ENCODE peak calls at places on chromosomes 2 and 18, in seven cellular contexts. One of them, this sample, is unnamed.

GRCh38 chr2:105671156-105671555 is 73.6 kb upstream of the NCK2 start:
- DNase-seq in mesendoderm: no peak
- DNase-seq in H1: no peak
- DNase-seq in neuronal stem cell: no peak
- DNase-seq in IMR-90: peak
- DNase-seq in mesenchymal stem cell: no peak
- DNase-seq in trophoblast cell: no peak
- DNase-seq in this sample: no peak

GRCh38 chr2:49224426-49225010 is 70.2 kb upstream of the FSHR start:
- DNase-seq in mesendoderm: no peak
- DNase-seq in H1: no peak
- DNase-seq in neuronal stem cell: no peak
- DNase-seq in IMR-90: no peak
- DNase-seq in mesenchymal stem cell: no peak
- DNase-seq in trophoblast cell: no peak
- DNase-seq in this sample: no peak

GRCh38 chr2:143431316-143431715 is 302.1 kb downstream of the ARHGAP15 start:
- DNase-seq in mesendoderm: no peak
- DNase-seq in H1: no peak
- DNase-seq in neuronal stem cell: no peak
- DNase-seq in IMR-90: peak
- DNase-seq in mesenchymal stem cell: peak
- DNase-seq in trophoblast cell: no peak
- DNase-seq in this sample: no peak

GRCh38 chr2:10568721-10569432 is 120.8 kb upstream of the ODC1 start:
- DNase-seq in mesendoderm: no peak
- DNase-seq in H1: no peak
- DNase-seq in neuronal stem cell: no peak
- DNase-seq in IMR-90: no peak
- DNase-seq in mesenchymal stem cell: no peak
- DNase-seq in trophoblast cell: no peak
- DNase-seq in this sample: no peak

GRCh38 chr2:58428553-58429284 is 187.6 kb upstream of the FANCL start:
- DNase-seq in mesendoderm: peak
- DNase-seq in H1: peak
- DNase-seq in neuronal stem cell: peak
- DNase-seq in IMR-90: no peak
- DNase-seq in mesenchymal stem cell: peak
- DNase-seq in trophoblast cell: no peak
- DNase-seq in this sample: peak

GRCh38 chr2:9656270-9656766 is 25.5 kb upstream of the YWHAQ start:
- DNase-seq in mesendoderm: peak
- DNase-seq in H1: no peak
- DNase-seq in neuronal stem cell: no peak
- DNase-seq in IMR-90: peak
- DNase-seq in mesenchymal stem cell: peak
- DNase-seq in trophoblast cell: peak
- DNase-seq in this sample: no peak

GRCh38 chr2:120526047-120526562 is 180.2 kb downstream of the INHBB start:
- DNase-seq in mesendoderm: no peak
- DNase-seq in H1: no peak
- DNase-seq in neuronal stem cell: no peak
- DNase-seq in IMR-90: no peak
- DNase-seq in mesenchymal stem cell: no peak
- DNase-seq in trophoblast cell: no peak
- DNase-seq in this sample: no peak

GRCh38 chr18:3037423-3037915 is 24.5 kb upstream of the LPIN2 start:
- DNase-seq in mesendoderm: peak
- DNase-seq in H1: no peak
- DNase-seq in neuronal stem cell: no peak
- DNase-seq in IMR-90: peak
- DNase-seq in mesenchymal stem cell: peak
- DNase-seq in trophoblast cell: peak
- DNase-seq in this sample: no peak

GRCh38 chr2:59066787-59067399 is 825.8 kb upstream of the FANCL start:
- DNase-seq in mesendoderm: no peak
- DNase-seq in H1: no peak
- DNase-seq in neuronal stem cell: no peak
- DNase-seq in IMR-90: no peak
- DNase-seq in mesenchymal stem cell: no peak
- DNase-seq in trophoblast cell: peak
- DNase-seq in this sample: no peak

GRCh38 chr2:126657636-126658315 is 1.8 kb downstream of the GYPC start:
- DNase-seq in mesendoderm: peak
- DNase-seq in H1: peak
- DNase-seq in neuronal stem cell: peak
- DNase-seq in IMR-90: peak
- DNase-seq in mesenchymal stem cell: peak
- DNase-seq in trophoblast cell: no peak
- DNase-seq in this sample: peak

GRCh38 chr2:143684731-143685364 is 555.6 kb downstream of the ARHGAP15 start:
- DNase-seq in mesendoderm: no peak
- DNase-seq in H1: no peak
- DNase-seq in neuronal stem cell: no peak
- DNase-seq in IMR-90: no peak
- DNase-seq in mesenchymal stem cell: no peak
- DNase-seq in trophoblast cell: no peak
- DNase-seq in this sample: no peak

GRCh38 chr2:194545978-194546377 is 1111.0 kb upstream of the SLC39A10 start:
- DNase-seq in mesendoderm: peak
- DNase-seq in H1: no peak
- DNase-seq in neuronal stem cell: no peak
- DNase-seq in IMR-90: no peak
- DNase-seq in mesenchymal stem cell: no peak
- DNase-seq in trophoblast cell: no peak
- DNase-seq in this sample: no peak

GRCh38 chr2:11647834-11648600 is 22.0 kb downstream of the NTSR2 start:
- DNase-seq in mesendoderm: peak
- DNase-seq in H1: no peak
- DNase-seq in neuronal stem cell: no peak
- DNase-seq in IMR-90: no peak
- DNase-seq in mesenchymal stem cell: peak
- DNase-seq in trophoblast cell: no peak
- DNase-seq in this sample: no peak

GRCh38 chr2:113041871-113042270 is 10.8 kb downstream of the IL36B start:
- DNase-seq in mesendoderm: peak
- DNase-seq in H1: no peak
- DNase-seq in neuronal stem cell: no peak
- DNase-seq in IMR-90: no peak
- DNase-seq in mesenchymal stem cell: no peak
- DNase-seq in trophoblast cell: peak
- DNase-seq in this sample: no peak

GRCh38 chr2:158599609-158600008 is 142.9 kb downstream of the PKP4 start:
- DNase-seq in mesendoderm: peak
- DNase-seq in H1: no peak
- DNase-seq in neuronal stem cell: no peak
- DNase-seq in IMR-90: no peak
- DNase-seq in mesenchymal stem cell: no peak
- DNase-seq in trophoblast cell: no peak
- DNase-seq in this sample: no peak

GRCh38 chr2:110871637-110872036 is 139.3 kb downstream of the ACOXL start:
- DNase-seq in mesendoderm: no peak
- DNase-seq in H1: no peak
- DNase-seq in neuronal stem cell: no peak
- DNase-seq in IMR-90: no peak
- DNase-seq in mesenchymal stem cell: no peak
- DNase-seq in trophoblast cell: no peak
- DNase-seq in this sample: no peak

DNA sequence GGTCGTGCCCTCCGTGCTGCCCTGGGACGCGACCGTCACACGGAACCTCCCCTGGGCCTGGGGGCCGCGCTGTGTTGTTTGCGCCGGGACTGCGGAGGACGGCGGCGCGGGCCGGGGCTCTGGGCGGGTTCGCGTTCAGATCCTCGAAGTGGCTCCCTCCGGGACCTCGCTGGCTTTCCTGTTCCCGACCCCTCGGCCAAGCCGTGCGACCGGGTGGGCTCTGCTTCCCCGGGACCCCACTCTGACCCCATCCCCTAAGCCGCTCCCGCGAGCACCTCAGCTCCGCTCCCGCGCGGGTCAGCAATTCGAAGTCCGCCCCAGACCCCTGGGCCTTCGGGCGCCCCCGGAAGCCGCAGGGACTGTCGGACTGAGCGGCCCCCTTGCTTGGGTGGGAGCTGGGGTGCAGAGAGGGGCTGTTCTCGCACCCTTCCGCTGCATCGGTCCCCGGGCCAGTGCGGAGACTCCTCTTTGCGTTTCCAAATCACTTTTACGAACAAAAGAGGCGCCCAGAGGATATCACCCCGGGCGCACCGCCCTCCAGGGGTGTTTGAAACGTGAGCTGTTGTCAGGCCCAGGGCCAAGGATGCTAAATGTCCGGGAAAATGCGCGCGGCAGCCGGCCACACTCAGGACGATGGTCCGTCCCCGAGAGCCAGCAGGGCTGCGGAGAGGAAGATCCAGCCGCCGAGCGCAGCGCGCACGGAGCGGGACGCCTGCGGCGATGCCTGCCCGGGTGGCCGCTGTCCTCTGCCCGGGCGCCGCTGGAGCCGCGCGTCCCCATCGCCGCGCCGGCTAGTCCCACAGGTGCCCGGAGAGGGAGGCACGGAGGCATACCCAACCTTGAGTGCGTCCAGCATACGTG is 73.5 kb downstream of the ZCCHC2 start:
- DNase-seq in mesendoderm: no peak
- DNase-seq in H1: no peak
- DNase-seq in neuronal stem cell: no peak
- DNase-seq in IMR-90: no peak
- DNase-seq in mesenchymal stem cell: peak
- DNase-seq in trophoblast cell: peak
- DNase-seq in this sample: no peak
- H3K4me2 ChIP-seq in mesendoderm: peak
- H3K4me2 ChIP-seq in H1: peak
- H3K4me2 ChIP-seq in neuronal stem cell: peak
- H3K4me2 ChIP-seq in IMR-90: peak
- H3K4me2 ChIP-seq in mesenchymal stem cell: peak
- H3K4me2 ChIP-seq in trophoblast cell: peak
- H3K4me2 ChIP-seq in this sample: peak

GRCh38 chr2:233234996-233235395 is 16.5 kb upstream of the ATG16L1 start:
- DNase-seq in mesendoderm: no peak
- DNase-seq in H1: no peak
- DNase-seq in neuronal stem cell: no peak
- DNase-seq in IMR-90: no peak
- DNase-seq in mesenchymal stem cell: no peak
- DNase-seq in trophoblast cell: peak
- DNase-seq in this sample: no peak
- H3K18ac ChIP-seq in mesendoderm: no peak
- H3K18ac ChIP-seq in H1: no peak
- H3K18ac ChIP-seq in neuronal stem cell: no peak
- H3K18ac ChIP-seq in IMR-90: no peak
- H3K18ac ChIP-seq in mesenchymal stem cell: no peak
- H3K18ac ChIP-seq in trophoblast cell: no peak
- H3K18ac ChIP-seq in this sample: no peak

DNA sequence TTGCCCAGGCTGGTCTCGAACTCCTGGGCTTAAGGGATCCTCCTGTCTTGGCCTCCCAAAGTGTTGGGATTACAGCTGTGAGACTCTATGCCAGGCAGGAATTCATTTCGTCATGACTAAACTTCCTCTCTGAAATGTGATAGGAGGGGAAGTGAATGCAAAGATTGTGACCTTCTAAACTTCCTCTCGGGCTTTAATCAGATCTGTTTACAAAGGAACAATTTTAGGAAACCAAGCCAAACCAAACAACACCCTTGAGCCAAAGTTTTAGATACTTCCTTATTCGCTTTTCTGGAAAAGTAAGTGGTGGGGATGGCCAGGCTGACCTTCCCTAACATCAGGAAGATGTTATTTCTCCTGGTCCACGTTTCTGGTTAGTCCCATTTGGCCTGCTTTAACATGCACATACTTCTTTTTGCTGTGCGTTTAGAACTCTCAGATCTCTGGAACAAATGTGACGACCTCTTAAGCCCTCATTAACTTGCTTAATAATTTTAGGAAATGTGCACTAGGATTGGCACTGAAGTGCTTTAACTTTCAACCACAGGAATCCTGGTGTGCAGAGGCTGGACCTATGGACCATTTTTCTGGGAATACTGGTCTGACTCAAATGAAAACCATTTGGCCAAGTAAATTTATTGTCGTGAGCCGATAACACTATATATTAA is 33.2 kb upstream of the YES1 start:
- DNase-seq in mesendoderm: no peak
- DNase-seq in H1: no peak
- DNase-seq in neuronal stem cell: no peak
- DNase-seq in IMR-90: peak
- DNase-seq in mesenchymal stem cell: peak
- DNase-seq in trophoblast cell: no peak
- DNase-seq in this sample: no peak
- H3K4me2 ChIP-seq in mesendoderm: no peak
- H3K4me2 ChIP-seq in H1: no peak
- H3K4me2 ChIP-seq in neuronal stem cell: no peak
- H3K4me2 ChIP-seq in IMR-90: no peak
- H3K4me2 ChIP-seq in mesenchymal stem cell: no peak
- H3K4me2 ChIP-seq in trophoblast cell: no peak
- H3K4me2 ChIP-seq in this sample: no peak

DNA sequence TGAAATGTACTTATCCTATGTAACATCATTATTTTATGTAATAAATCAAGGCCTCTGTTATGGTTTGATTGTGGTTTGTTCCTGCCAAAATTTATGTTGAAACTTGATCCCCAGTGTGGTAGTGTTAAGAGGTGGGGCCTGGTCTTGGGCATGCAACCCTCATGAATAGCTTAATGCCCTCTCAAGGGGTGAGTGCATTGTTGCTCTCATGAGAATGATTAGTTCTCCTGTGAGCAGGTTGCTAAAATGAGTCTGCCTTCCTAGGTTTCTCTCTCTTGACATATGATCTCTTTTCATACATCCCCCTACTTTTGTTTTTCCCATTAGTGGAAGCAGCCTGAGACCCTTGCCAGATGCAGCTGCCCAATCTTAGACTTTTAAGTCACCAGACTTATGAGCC is 915.5 kb downstream of the TSN start:
- DNase-seq in mesendoderm: no peak
- DNase-seq in H1: no peak
- DNase-seq in neuronal stem cell: no peak
- DNase-seq in IMR-90: no peak
- DNase-seq in mesenchymal stem cell: no peak
- DNase-seq in trophoblast cell: no peak
- DNase-seq in this sample: no peak
- H3K18ac ChIP-seq in mesendoderm: no peak
- H3K18ac ChIP-seq in H1: no peak
- H3K18ac ChIP-seq in neuronal stem cell: no peak
- H3K18ac ChIP-seq in IMR-90: no peak
- H3K18ac ChIP-seq in mesenchymal stem cell: no peak
- H3K18ac ChIP-seq in trophoblast cell: no peak
- H3K18ac ChIP-seq in this sample: no peak